ENCODE peak calls at places on chromosome 16, in seven cellular contexts. J, F, E, C, V, D and H are unnamed samples.

GRCh38 chr16:68985855-68986254 is 119.6 kb upstream of the HAS3 start:
- DNase-seq in C (no peak), V (peak), D (no peak), J (peak), F (no peak), E (no peak), H (peak)

GRCh38 chr16:70694088-70694487 is 8.2 kb upstream of the MTSS2 start:
- DNase-seq in D (peak), E (no peak), C (no peak), F (no peak), V (peak), J (peak), H (peak)

GRCh38 chr16:88418869-88419268 is 34.2 kb upstream of the ZFPM1 start:
- DNase-seq in E (no peak), V (no peak), F (no peak), J (no peak), C (no peak), D (no peak), H (no peak)

GRCh38 chr16:17304814-17305169 is 166.0 kb downstream of the XYLT1 start:
- DNase-seq in D (no peak), V (no peak), C (no peak), J (no peak), E (no peak), F (no peak), H (no peak)

GRCh38 chr16:7268182-7268581 is 64.5 kb upstream of the RBFOX1 start:
- DNase-seq in E (no peak), D (no peak), C (no peak), J (peak), V (peak), F (peak), H (no peak)

GRCh38 chr16:68126395-68126794 is 41.2 kb downstream of the NFATC3 start:
- DNase-seq in F (no peak), E (no peak), C (no peak), V (peak), J (no peak), D (no peak), H (no peak)

GRCh38 chr16:29641561-29641960 is 21.5 kb upstream of the SPN start:
- DNase-seq in D (no peak), C (no peak), E (no peak), V (no peak), J (no peak), F (no peak), H (no peak)

GRCh38 chr16:30535106-30535776 is 583 bp upstream of the ZNF747 start:
- DNase-seq in C (no peak), F (peak), E (no peak), V (peak), D (no peak), J (peak), H (no peak)

GRCh38 chr16:12287796-12288536 is 311.4 kb downstream of the SNX29 start:
- DNase-seq in F (no peak), J (no peak), D (no peak), E (no peak), C (no peak), V (no peak), H (no peak)

GRCh38 chr16:7404217-7404616 is 71.6 kb downstream of the RBFOX1 start:
- DNase-seq in C (no peak), J (no peak), V (no peak), E (no peak), F (no peak), D (no peak), H (no peak)

GRCh38 chr16:11359370-11359769 is 14.1 kb downstream of the RMI2 start:
- DNase-seq in F (peak), D (peak), V (peak), C (no peak), J (peak), E (no peak), H (peak)

GRCh38 chr16:85995591-85996461 is 96.9 kb downstream of the IRF8 start:
- DNase-seq in F (no peak), J (no peak), C (no peak), V (no peak), D (no peak), E (no peak), H (no peak)

GRCh38 chr16:31108035-31108793 is at the start of gene BCKDK:
- DNase-seq in J (peak), F (peak), C (peak), E (no peak), D (no peak), V (peak), H (peak)

GRCh38 chr16:27945233-27945975 is 118.1 kb downstream of the GSG1L start:
- DNase-seq in V (no peak), J (no peak), E (no peak), D (no peak), F (no peak), C (no peak), H (no peak)

GRCh38 chr16:6331770-6332169 is 1000.9 kb upstream of the RBFOX1 start:
- DNase-seq in J (no peak), D (no peak), E (no peak), F (no peak), V (no peak), C (no peak), H (no peak)

GRCh38 chr16:19757762-19758595 is 39.9 kb downstream of the IQCK start:
- DNase-seq in E (no peak), C (no peak), F (no peak), D (no peak), J (no peak), V (no peak), H (no peak)

GRCh38 chr16:15041260-15042011 is 14.4 kb downstream of the NTAN1 start:
- DNase-seq in J (no peak), F (no peak), E (peak), V (peak), D (no peak), C (peak), H (peak)

GRCh38 chr16:27841911-27842310 is 221.6 kb downstream of the GSG1L start:
- DNase-seq in C (no peak), E (no peak), F (no peak), D (no peak), V (no peak), J (no peak), H (no peak)

GRCh38 chr16:55089600-55089999 is 158.9 kb downstream of the IRX5 start:
- DNase-seq in D (no peak), C (no peak), F (no peak), J (no peak), V (no peak), E (no peak), H (no peak)

GRCh38 chr16:58661199-58661830 is 23.3 kb downstream of the SLC38A7 start:
- DNase-seq in V (peak), E (peak), F (no peak), D (peak), C (no peak), J (peak), H (peak)
- TF ChIP-seq CTCF in V (peak), E (no peak), F (peak), D (peak), C (peak), J (peak), H (peak)

GRCh38 chr16:22323173-22323997 is 26.2 kb downstream of the POLR3E start:
- DNase-seq in V (no peak), F (no peak), E (no peak), J (no peak), D (no peak), C (no peak), H (no peak)

GRCh38 chr16:22320572-22321339 is 23.5 kb downstream of the POLR3E start:
- DNase-seq in F (no peak), C (no peak), J (no peak), D (no peak), V (no peak), E (no peak), H (no peak)

GRCh38 chr16:22322741-22323140 is 25.5 kb downstream of the POLR3E start:
- DNase-seq in F (no peak), D (no peak), C (no peak), V (no peak), E (no peak), J (no peak), H (no peak)

GRCh38 chr16:22322021-22322471 is 24.8 kb downstream of the POLR3E start:
- DNase-seq in C (no peak), F (no peak), E (no peak), V (no peak), J (no peak), D (no peak), H (no peak)

DNA sequence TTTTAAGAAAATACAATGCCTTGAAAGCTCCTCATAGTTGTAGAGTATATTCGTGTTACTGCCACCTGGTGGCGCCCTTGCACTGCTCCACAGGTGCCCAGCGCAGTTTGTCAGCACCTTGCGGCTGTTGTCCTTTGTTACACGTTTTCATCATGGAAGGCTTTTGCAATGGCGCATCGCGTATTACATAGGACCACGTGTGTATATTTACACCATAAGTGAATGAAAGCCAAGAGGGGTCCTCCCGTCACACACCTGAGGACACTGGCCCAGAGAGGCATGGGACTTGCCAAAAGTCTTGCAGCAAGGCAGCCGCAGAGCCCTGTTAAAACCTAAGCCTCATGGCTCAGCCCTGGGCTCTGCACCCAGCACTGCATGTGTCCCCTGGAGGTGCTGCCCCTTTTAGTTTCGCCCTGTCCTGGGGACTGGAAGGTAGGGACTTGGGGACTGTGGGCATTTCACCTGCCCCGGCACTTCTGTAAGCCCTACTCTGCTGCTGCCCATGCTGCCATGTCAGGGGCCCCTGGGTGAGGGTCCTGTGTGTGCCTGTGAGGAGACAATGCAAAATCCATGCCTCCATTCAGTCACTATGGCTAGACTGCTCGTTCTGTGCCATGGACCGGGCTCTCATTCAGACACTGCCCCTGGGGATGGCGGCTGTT is 24.3 kb downstream of the POLR3E start:
- DNase-seq in D (no peak), E (peak), C (no peak), F (peak), J (peak), V (peak), H (peak)
- TF ChIP-seq CTCF in D (peak), E (peak), C (peak), F (peak), J (peak), V (peak), H (peak)

GRCh38 chr16:50265260-50265659 is 1.1 kb upstream of the ADCY7 start:
- DNase-seq in F (no peak), C (peak), V (no peak), E (no peak), D (no peak), J (peak), H (peak)
- TF ChIP-seq CTCF in F (no peak), C (no peak), V (no peak), E (no peak), D (peak), J (peak), H (no peak)

DNA sequence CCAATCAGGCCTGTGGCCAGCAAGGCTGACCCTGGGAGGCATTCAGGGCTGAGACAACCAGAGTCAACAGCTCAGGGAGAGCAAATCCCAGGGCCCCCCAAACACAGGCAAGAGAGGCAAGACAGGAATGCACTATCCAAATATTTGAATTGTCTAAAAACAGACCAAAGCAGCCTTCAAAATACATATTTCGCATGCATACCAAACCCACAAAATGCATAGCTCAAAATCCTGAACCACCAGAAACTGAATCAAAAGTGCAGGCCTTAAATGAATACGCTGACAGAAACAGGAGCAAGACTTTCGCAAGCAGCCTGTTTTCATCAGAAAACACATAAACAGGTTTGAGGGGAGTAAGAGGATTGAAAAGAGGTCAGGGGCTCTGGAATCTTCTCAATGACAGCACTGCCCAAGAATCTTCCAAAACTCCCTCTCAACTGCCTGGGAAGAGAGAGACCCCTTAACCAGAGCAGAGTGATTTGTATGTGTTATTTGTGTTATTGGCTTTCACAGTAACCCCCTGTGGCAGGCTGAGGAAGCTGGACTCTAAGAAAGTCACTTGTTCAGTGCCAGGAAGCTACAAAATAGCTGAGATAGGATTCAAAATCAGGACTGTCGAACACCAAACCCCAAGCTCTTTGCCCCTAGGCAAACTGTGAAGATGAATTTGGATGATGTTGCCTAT is 213.5 kb upstream of the CDH5 start:
- DNase-seq in E (no peak), F (no peak), J (no peak), V (peak), C (no peak), D (no peak), H (no peak)
- TF ChIP-seq CTCF in E (no peak), F (no peak), J (no peak), V (no peak), C (no peak), D (no peak), H (no peak)

GRCh38 chr16:83978401-83978904 is 10.4 kb downstream of the NECAB2 start:
- DNase-seq in C (no peak), D (no peak), E (no peak), J (no peak), F (no peak), V (no peak), H (no peak)
- TF ChIP-seq CTCF in C (no peak), D (no peak), E (no peak), J (no peak), F (no peak), V (no peak), H (no peak)

GRCh38 chr16:1105888-1106620 is 10.0 kb upstream of the C1QTNF8 start:
- DNase-seq in J (peak), E (no peak), D (no peak), C (peak), V (peak), F (peak), H (peak)

GRCh38 chr16:1108299-1109252 is 12.5 kb upstream of the C1QTNF8 start:
- DNase-seq in D (no peak), C (peak), V (peak), E (no peak), F (no peak), J (peak), H (peak)

GRCh38 chr16:1107141-1107540 is 11.1 kb upstream of the C1QTNF8 start:
- DNase-seq in D (no peak), C (no peak), V (no peak), E (no peak), F (no peak), J (no peak), H (no peak)

GRCh38 chr16:1107731-1108130 is 11.7 kb upstream of the C1QTNF8 start:
- DNase-seq in D (no peak), F (no peak), V (no peak), J (no peak), C (no peak), E (no peak), H (no peak)

GRCh38 chr16:1106659-1107058 is 10.6 kb upstream of the C1QTNF8 start:
- DNase-seq in D (no peak), F (no peak), E (no peak), V (no peak), J (no peak), C (no peak), H (no peak)
- TF ChIP-seq CTCF in D (no peak), F (peak), E (no peak), V (no peak), J (no peak), C (no peak), H (no peak)

DNA sequence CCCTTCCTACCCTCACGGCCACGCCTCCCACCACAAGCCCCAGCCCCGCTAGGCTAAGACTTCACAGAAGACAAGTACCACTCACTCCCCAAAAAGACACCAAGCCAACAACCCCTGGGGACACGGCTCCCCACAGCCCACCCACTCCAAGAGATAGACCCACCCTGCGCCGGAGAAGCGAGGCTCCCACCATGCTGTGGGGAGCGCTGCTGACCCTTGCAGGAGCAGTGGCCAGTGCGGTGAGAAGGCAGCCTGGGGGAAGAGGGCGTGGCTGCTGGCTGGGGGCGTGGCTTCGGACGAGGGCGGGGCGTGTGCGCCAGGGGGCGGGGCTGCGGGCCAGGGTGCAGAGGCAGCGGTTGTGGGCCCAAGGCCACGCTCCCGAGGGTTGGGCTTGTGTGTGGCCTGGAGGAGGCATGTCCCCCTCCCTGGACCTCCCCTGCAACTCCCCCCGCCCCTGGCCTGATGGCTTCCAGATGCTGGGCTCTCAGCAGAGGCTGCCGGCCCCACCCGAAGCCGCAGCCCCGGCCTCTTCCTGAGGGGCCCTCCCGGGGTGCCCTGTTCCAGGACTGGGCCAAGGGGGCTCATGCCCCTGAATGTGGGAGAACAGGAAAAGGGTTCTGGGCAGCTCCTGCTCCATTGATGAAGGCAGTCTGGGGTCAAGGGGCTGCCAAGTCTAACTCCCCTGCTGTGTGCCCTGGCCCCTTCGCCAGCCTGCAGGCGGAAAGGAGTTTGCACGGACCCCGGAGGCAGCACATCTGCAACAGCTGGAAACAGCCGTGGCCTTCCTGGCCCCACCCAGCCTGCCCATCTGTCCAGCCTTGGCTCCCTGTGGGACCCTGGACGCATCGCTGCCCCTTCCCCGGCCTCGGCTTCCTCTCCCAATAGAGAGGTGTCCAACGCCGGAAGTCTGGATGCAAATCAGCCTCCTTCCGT is 9.1 kb downstream of the TFAP4 start:
- DNase-seq in E (no peak), J (no peak), C (peak), F (peak), V (peak), D (no peak), H (no peak)
- TF ChIP-seq CTCF in E (no peak), J (no peak), C (no peak), F (no peak), V (peak), D (no peak), H (no peak)

GRCh38 chr16:2224183-2224486 is 744 bp downstream of the E4F1 start:
- DNase-seq in E (no peak), C (no peak), J (peak), V (peak), F (no peak), D (no peak), H (no peak)
- TF ChIP-seq CTCF in E (no peak), C (peak), J (no peak), V (peak), F (no peak), D (peak), H (peak)

DNA sequence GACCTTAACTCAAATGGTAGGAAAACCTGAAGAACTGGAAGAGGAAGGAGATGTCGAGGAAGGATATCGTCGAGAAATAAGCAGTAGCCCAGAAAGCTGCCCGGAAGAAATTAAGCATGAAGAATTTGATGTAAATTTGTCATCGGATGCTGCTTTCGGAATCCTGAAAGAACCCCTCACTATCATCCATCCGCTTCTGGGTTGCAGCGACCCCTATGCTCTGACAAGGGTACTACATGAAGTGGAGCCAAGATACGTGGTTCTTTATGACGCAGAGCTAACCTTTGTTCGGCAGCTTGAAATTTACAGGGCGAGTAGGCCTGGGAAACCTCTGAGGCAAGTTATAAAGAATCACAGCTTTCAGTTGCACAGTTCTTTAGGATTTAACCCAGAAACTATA is 15.5 kb downstream of the ERCC4 start:
- DNase-seq in E (no peak), V (no peak), J (peak), F (no peak), C (no peak), D (no peak), H (no peak)
- TF ChIP-seq CTCF in E (no peak), V (peak), J (peak), F (peak), C (peak), D (peak), H (no peak)